ENCODE peak calls at places on chromosomes 4 and X, in four cellular contexts. S is Peyer's patch, G is esophagus muscularis mucosa, J is A549. Z is an unnamed sample. For H3K4me1, the result is how much of the 10 kb centered on the place peaks cover.

GRCh38 chrX:42530027-42530426 is 247.9 kb downstream of the PPP1R2C start:
- DNase-seq in S (no peak), G (no peak), J (no peak), Z (no peak)

GRCh38 chr4:169741569-169741968 is 16.2 kb downstream of the HPF1 start:
- DNase-seq in S (no peak), G (no peak), J (no peak), Z (no peak)

GRCh38 chr4:85571008-85571407 is 96.1 kb downstream of the ARHGAP24 start:
- DNase-seq in S (no peak), G (no peak), J (no peak), Z (no peak)

GRCh38 chr4:48831532-48832015 is 686 bp downstream of the OCIAD1 start:
- DNase-seq in S (no peak), G (no peak), J (no peak), Z (no peak)

GRCh38 chrX:72305286-72306084 is at the start of gene CITED1:
- DNase-seq in S (peak), G (no peak), J (no peak), Z (peak)

GRCh38 chr4:61202638-61203495 is 2.7 kb downstream of the ADGRL3 start:
- DNase-seq in S (no peak), G (no peak), J (no peak), Z (peak)

GRCh38 chrX:153703036-153703370 is 15.3 kb downstream of the SLC6A8 start:
- DNase-seq in S (peak), G (no peak), J (no peak), Z (no peak)

GRCh38 chrX:30957753-30958152 is 68.7 kb upstream of the TAB3 start:
- DNase-seq in S (no peak), G (no peak), J (peak), Z (no peak)

GRCh38 chrX:105488731-105489130 is 268.2 kb upstream of the TEX13A start:
- DNase-seq in S (no peak), G (no peak), J (no peak), Z (no peak)

GRCh38 chr4:48017108-48017527 is 546 bp downstream of the NIPAL1 start:
- DNase-seq in S (peak), G (no peak), J (peak), Z (peak)

GRCh38 chr4:57159866-57160265 is 49.7 kb upstream of the IGFBP7 start:
- DNase-seq in S (no peak), G (peak), J (no peak), Z (no peak)

GRCh38 chrX:56947695-56948094 is 47.6 kb downstream of the SPIN3 start:
- DNase-seq in S (no peak), G (no peak), J (no peak), Z (no peak)

GRCh38 chr4:159342374-159342773 is 239.5 kb downstream of the RAPGEF2 start:
- DNase-seq in S (no peak), G (no peak), J (no peak), Z (no peak)

GRCh38 chr4:139617702-139618490 is 47.7 kb upstream of the MGST2 start:
- DNase-seq in S (no peak), G (no peak), J (peak), Z (no peak)

GRCh38 chrX:3271485-3272186 is 74.8 kb downstream of the MXRA5 start:
- DNase-seq in S (no peak), G (no peak), J (peak), Z (no peak)

GRCh38 chr4:151887151-151887815 is 126.5 kb upstream of the GATB start:
- DNase-seq in S (no peak), G (no peak), J (no peak), Z (no peak)

GRCh38 chr4:99395595-99396364 is 39.4 kb downstream of the ADH7 start:
- DNase-seq in S (no peak), G (no peak), J (no peak), Z (no peak)

GRCh38 chrX:113305496-113305895 is 464.9 kb upstream of the AMOT start:
- DNase-seq in S (no peak), G (no peak), J (no peak), Z (no peak)

GRCh38 chr4:15955670-15956069 is 7.3 kb downstream of the FGFBP2 start:
- DNase-seq in S (no peak), G (no peak), J (peak), Z (no peak)

GRCh38 chrX:9279271-9279596 is 185.6 kb upstream of the TBL1X start:
- DNase-seq in S (no peak), G (no peak), J (no peak), Z (no peak)

GRCh38 chr4:164572877-164573279 is 181.1 kb upstream of the SMIM31 start:
- DNase-seq in S (no peak), G (no peak), J (no peak), Z (no peak)

GRCh38 chrX:119041175-119041574 is 31.6 kb upstream of the CT47C1 start:
- DNase-seq in S (peak), G (no peak), J (peak), Z (peak)

GRCh38 chr4:71239365-71239764 is 99.5 kb upstream of the SLC4A4 start:
- DNase-seq in S (no peak), G (no peak), J (no peak), Z (no peak)

GRCh38 chr4:80240976-80241375 is 25.5 kb upstream of the FGF5 start:
- DNase-seq in S (no peak), G (no peak), J (no peak), Z (no peak)

GRCh38 chr4:82372502-82372873 is 1.3 kb downstream of the HNRNPD start:
- DNase-seq in S (no peak), G (no peak), J (peak), Z (peak)

GRCh38 chrX:45806410-45807121 is 605.9 kb upstream of the DIPK2B start:
- DNase-seq in S (no peak), G (no peak), J (peak), Z (no peak)

GRCh38 chr4:42816189-42816588 is 76.3 kb upstream of the GRXCR1 start:
- DNase-seq in S (no peak), G (no peak), J (no peak), Z (no peak)

GRCh38 chr4:169059294-169060201 is 49.5 kb upstream of the CBR4 start:
- DNase-seq in S (no peak), G (no peak), J (no peak), Z (no peak)

GRCh38 chrX:55056820-55057690 is 17.8 kb upstream of the PAGE2B start:
- DNase-seq in S (no peak), G (no peak), J (no peak), Z (no peak)

GRCh38 chr4:181810658-181811057 is 432.5 kb upstream of the TENM3 start:
- DNase-seq in S (no peak), G (no peak), J (no peak), Z (no peak)

GRCh38 chr4:102610007-102610406 is 108.8 kb downstream of the NFKB1 start:
- DNase-seq in S (no peak), G (no peak), J (no peak), Z (no peak)

GRCh38 chr4:155999743-156000142 is 46.1 kb upstream of the CTSO start:
- DNase-seq in S (no peak), G (no peak), J (no peak), Z (peak)

GRCh38 chrX:31658360-31658759 is 586.5 kb upstream of the FTHL17 start:
- DNase-seq in S (no peak), G (no peak), J (peak), Z (no peak)

GRCh38 chr4:7394184-7394575 is 40.5 kb downstream of the PSAPL1 start:
- DNase-seq in S (peak), G (no peak), J (no peak), Z (no peak)
- TF ChIP-seq CTCF in S (no peak), G (no peak), J (no peak), Z (no peak)

DNA sequence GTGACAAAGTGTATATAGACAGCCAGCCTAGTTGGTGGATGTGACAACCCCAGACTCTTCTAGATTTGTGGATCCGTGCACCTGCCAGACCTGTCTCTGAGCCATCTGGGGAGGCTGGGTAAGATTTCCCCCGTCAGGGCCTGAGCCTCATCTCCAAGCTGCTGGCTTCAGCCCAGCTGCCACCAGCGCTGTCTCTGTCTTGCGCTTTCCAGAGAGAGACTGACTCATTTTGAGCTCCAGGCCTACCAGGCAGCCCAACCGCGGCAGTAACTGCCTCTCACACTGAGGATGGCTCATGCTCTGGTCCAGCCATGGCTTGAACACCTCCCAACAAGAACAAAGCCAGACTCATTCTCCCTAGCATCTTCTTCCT is 26.4 kb downstream of the NOP14 start:
- DNase-seq in S (peak), G (no peak), J (no peak), Z (peak)
- H3K4me1 ChIP-seq in S (under half), G (under half), J (under half), Z (under half)

DNA sequence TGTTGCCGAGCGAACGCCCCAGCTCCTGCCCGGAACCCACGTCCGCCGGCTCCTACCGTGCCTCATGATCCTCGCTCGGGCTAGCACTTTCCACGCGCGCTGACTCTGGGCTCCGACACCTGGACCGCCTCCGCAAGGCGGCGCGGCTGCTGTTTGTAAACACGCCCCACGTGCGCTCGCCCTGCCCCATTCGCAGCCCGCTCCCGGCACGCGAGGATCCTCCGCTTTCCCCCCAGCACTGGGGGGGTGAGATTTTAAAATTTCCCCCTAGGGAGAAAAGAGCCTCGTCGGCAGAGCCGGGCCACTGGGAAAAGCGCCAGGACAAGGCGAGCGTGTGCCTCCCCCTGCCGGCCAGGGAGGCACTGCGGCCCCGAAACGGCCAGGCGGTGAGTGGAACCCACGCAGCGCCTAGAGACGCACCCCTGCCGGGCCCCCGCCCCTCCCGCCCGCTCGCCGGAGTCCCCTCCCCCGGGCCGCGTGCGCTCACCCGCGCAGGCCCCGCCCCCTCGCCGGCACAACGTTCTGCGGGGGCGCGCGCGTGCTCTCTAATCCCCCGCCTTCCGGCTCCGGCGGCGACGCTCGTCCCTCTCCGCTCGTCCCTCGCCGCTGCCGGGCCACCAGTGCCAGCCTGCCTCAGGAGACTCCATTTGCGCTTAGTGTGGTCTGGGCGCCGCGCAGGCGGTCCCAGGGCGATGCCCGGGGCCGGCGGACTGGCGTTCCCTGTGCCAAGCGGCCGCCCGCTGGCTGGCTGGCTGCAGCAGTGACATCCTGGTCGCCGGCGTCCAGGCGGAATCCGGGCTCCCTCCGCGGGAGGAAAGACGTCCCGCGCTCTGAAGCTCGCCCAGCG is at the start of gene TIGD2:
- DNase-seq in S (peak), G (peak), J (peak), Z (peak)
- TF ChIP-seq POLR2A in S (peak), G (peak), J (peak), Z (no peak)

GRCh38 chr4:110211007-110211769 is 12.8 kb upstream of the ELOVL6 start:
- DNase-seq in S (no peak), G (no peak), J (peak), Z (peak)
- TF ChIP-seq CTCF in S (peak), G (peak), J (peak), Z (peak)

GRCh38 chr4:8544741-8545438 is 35.3 kb upstream of the GPR78 start:
- DNase-seq in S (peak), G (no peak), J (no peak), Z (no peak)
- H3K4me1 ChIP-seq in S (under half), G (under half), J (under half), Z (under half)

DNA sequence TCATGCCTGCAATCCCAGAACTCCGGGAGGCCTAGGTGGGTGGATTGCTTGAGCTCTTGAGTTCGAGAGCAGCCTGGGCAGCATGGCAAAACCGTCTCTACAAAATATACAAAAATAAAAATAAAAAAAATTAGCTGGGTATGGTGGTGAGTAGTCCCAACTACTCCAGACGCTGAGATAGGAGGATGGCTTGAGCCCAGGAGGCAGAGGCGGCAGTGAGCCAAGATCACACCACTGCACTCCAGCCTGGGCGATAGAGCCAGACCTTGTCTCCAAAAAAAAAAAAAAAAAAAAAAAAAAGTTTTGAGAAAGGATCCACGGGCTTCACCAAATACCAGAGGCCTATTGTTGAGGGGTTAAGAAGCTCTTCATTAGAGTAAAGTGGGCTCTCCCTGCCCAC is 8.0 kb downstream of the SUPT20HL2 start:
- DNase-seq in S (no peak), G (no peak), J (no peak), Z (no peak)
- TF ChIP-seq POLR2A in S (no peak), G (no peak), J (no peak), Z (no peak)

Z was measured in testis.